ENCODE peak calls at places on chromosome 10, in seven cellular contexts. F is cardiac fibroblast, T is A549, C is bronchial epithelial cell, L is HFF-Myc, Z is OCI-LY7, O is GM23338. D is an unnamed sample.

GRCh38 chr10:71715026-71715425 is 4.6 kb downstream of the C10orf105 start:
- DNase-seq in F (no peak), T (no peak), C (no peak), L (no peak), Z (no peak), O (no peak), D (no peak)

GRCh38 chr10:110168601-110169481 is 38.6 kb upstream of the MXI1 start:
- DNase-seq in F (no peak), T (no peak), C (no peak), L (no peak), Z (no peak), O (peak; percentile 87), D (peak; percentile 51)

GRCh38 chr10:72740526-72740925 is 48.6 kb downstream of the MCU start:
- DNase-seq in F (peak; percentile 66), T (peak; percentile 33), C (peak; percentile 63), L (no peak), Z (no peak), O (no peak), D (peak; percentile 22)

GRCh38 chr10:57696641-57697040 is 571.1 kb downstream of the IPMK start:
- DNase-seq in F (peak; percentile 97), T (peak; percentile 5), C (peak; percentile 84), L (peak; percentile 35), Z (no peak), O (no peak), D (no peak)

GRCh38 chr10:73989594-73990142 is 8.2 kb upstream of the VCL start:
- DNase-seq in F (no peak), T (no peak), C (no peak), L (no peak), Z (no peak), O (no peak), D (no peak)

GRCh38 chr10:46229144-46229563 is 57.6 kb upstream of the ANTXRL start:
- DNase-seq in F (peak; percentile 11), T (peak; percentile 64), C (no peak), L (no peak), Z (peak; percentile 48), O (peak; percentile 81), D (peak; percentile 61)

GRCh38 chr10:59991117-59991516 is 84.8 kb upstream of the CCDC6 start:
- DNase-seq in F (no peak), T (no peak), C (no peak), L (no peak), Z (no peak), O (peak; percentile 16), D (no peak)

GRCh38 chr10:369441-370221 is 234.4 kb downstream of the ZMYND11 start:
- DNase-seq in F (no peak), T (no peak), C (no peak), L (no peak), Z (no peak), O (no peak), D (no peak)

GRCh38 chr10:110912374-110912773 is 6.6 kb downstream of the BBIP1 start:
- DNase-seq in F (peak; percentile 67), T (no peak), C (no peak), L (no peak), Z (no peak), O (no peak), D (peak; percentile 18)

GRCh38 chr10:73950569-73950968 is 39.6 kb downstream of the PLAU start:
- DNase-seq in F (no peak), T (no peak), C (no peak), L (no peak), Z (no peak), O (peak; percentile 65), D (no peak)

GRCh38 chr10:4776234-4776638 is 49.8 kb upstream of the AKR1E2 start:
- DNase-seq in F (no peak), T (no peak), C (no peak), L (no peak), Z (no peak), O (no peak), D (no peak)

GRCh38 chr10:97561678-97562077 is 10.9 kb upstream of the ANKRD2 start:
- DNase-seq in F (no peak), T (no peak), C (no peak), L (no peak), Z (no peak), O (no peak), D (no peak)

GRCh38 chr10:28300027-28300426 is 2.8 kb downstream of the MPP7 start:
- DNase-seq in F (no peak), T (no peak), C (no peak), L (no peak), Z (peak; percentile 71), O (peak; percentile 35), D (no peak)

DNA sequence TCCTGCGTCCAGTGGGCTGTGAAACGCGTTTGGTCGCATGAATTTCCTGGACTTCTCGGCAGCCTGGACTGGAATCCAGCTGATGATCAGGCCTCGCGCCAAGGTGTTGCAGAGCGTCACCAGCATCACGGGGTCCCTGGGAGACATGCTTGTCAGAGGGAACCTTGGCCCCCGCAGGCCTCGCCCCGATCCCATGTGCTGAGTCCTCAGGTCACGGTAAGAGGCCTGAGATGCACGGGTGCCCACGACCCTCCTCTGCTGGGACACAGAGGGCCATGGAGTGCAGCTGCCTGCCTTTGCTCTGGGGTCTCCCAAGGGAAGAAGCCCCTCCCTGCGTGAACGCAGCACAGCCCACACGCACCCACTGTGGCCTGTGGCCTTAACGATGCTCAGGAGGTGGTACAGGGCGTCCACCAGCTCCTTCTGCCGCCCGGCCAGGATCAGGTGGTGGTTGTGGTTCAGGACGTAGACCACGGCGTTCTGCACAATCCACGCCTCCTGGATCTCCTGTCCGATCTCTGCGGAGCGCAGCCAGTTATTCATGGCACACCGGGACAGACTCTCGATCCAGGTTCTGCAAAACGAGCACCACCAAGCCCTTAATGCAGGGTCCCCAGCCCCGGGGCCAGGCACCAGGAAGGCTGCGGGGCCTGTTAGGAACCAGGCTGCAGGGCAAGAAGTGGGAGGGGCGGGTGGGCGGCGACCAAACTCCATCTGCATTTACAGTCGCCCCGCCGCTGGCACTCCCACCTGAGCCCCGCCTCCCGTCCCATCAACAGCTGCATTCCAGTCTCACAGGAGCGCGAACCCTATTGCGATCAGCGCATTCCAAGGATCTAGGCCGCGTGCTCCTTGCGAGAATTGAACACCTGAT is 29.4 kb downstream of the CFAP46 start:
- DNase-seq in F (no peak), T (no peak), C (no peak), L (no peak), Z (no peak), O (peak; percentile 88), D (peak; percentile 44)
- H3K4me3 ChIP-seq in F (no peak overlapping the region), T (no peak overlapping the region), C (no peak overlapping the region), L (no peak overlapping the region), Z (no peak overlapping the region), O (no peak overlapping the region), D (no peak overlapping the region)

GRCh38 chr10:14063531-14064317 is 267.0 kb downstream of the FRMD4A start:
- DNase-seq in F (peak; percentile 90), T (no peak), C (no peak), L (no peak), Z (no peak), O (no peak), D (peak; percentile 44)
- H3K4me3 ChIP-seq in F (no peak overlapping the region), T (no peak overlapping the region), C (no peak overlapping the region), L (no peak overlapping the region), Z (no peak overlapping the region), O (no peak overlapping the region), D (no peak overlapping the region)

GRCh38 chr10:100007239-100008141 is 2.3 kb downstream of the DNMBP start:
- DNase-seq in F (no peak), T (no peak), C (no peak), L (no peak), Z (peak; percentile 70), O (no peak), D (no peak)

GRCh38 chr10:100008142-100008522 is 1.6 kb downstream of the DNMBP start:
- DNase-seq in F (peak; percentile 63), T (no peak), C (no peak), L (no peak), Z (no peak), O (no peak), D (no peak)

GRCh38 chr10:100008708-100009282 is 952 bp downstream of the DNMBP start:
- DNase-seq in F (peak; percentile 41), T (no peak), C (peak; percentile 57), L (no peak), Z (peak; percentile 31), O (no peak), D (no peak)

GRCh38 chr10:100006241-100006886 is 3.4 kb downstream of the DNMBP start:
- DNase-seq in F (peak; percentile 97), T (peak; percentile 85), C (peak; percentile 98), L (peak; percentile 91), Z (peak; percentile 39), O (no peak), D (peak; percentile 91)

DNA sequence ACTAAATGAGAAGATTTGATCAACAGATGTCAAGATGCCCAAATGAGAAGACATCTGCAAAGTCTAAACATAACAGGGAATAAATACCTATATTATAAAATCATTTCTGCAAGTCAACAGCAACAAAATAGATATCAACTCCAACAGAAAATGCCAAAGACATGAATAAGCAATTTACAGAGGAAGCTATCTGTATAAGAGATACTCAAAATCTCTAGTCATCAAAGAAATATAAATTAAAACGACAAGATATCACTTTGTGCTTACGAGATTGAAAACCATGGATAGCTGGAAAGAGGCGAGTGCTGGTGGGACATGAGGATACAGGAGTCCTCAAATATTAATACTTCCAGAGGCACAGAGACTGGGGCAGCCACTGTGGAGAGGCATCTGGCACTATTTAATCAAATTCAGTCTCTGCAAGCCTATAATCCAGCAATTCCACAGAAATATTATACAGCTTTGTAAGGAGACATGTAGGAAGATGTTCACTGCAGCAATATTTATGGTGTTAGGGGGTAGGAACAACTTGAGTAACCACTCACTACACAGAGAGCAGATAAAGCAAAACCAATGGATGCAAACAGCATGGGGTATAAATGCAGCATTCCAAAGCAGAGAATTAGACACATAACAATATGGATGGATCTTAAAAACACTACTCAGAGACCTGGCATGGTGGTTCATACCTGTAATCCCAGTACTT is 4.8 kb downstream of the DNMBP start:
- DNase-seq in F (peak; percentile 30), T (no peak), C (no peak), L (no peak), Z (no peak), O (no peak), D (no peak)
- H3K4me3 ChIP-seq in F (peak overlapping the region; percentile 37), T (peak overlapping the region; percentile 23), C (no peak overlapping the region), L (peak overlapping the region; percentile 95), Z (no peak overlapping the region), O (no peak overlapping the region), D (no peak overlapping the region)

GRCh38 chr10:114626841-114627240 is 31.2 kb downstream of the ABLIM1 start:
- DNase-seq in F (no peak), T (no peak), C (peak; percentile 66), L (no peak), Z (no peak), O (no peak), D (no peak)

GRCh38 chr10:114623155-114623554 is 34.9 kb downstream of the ABLIM1 start:
- DNase-seq in F (no peak), T (no peak), C (no peak), L (no peak), Z (no peak), O (no peak), D (no peak)

GRCh38 chr10:114624941-114625780 is 32.9 kb downstream of the ABLIM1 start:
- DNase-seq in F (peak; percentile 26), T (no peak), C (peak; percentile 94), L (no peak), Z (no peak), O (no peak), D (no peak)

GRCh38 chr10:114623661-114624294 is 34.3 kb downstream of the ABLIM1 start:
- DNase-seq in F (peak; percentile 70), T (peak; percentile 66), C (peak; percentile 84), L (peak; percentile 78), Z (no peak), O (peak; percentile 39), D (peak; percentile 70)

DNA sequence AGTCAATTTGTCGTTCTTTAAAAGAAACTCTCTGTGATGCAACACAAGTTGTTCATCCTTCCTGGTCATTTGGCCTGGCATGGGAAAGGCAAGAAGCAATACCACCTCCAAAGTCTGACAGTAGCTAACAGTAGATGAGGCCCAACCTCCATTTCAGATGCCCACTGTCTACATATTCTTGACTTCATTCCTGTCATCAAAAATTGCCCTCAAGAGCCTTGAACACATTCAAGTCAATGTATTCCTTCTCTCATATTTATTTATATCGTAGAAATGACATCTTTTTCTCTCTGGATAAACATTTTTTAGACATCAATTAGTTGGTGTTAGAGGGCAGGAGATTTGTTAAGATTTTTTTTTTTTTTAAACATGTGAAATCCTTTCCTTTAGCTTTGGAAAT is 33.7 kb downstream of the ABLIM1 start:
- DNase-seq in F (no peak), T (no peak), C (no peak), L (no peak), Z (no peak), O (no peak), D (no peak)
- H3K4me3 ChIP-seq in F (no peak overlapping the region), T (no peak overlapping the region), C (no peak overlapping the region), L (no peak overlapping the region), Z (no peak overlapping the region), O (no peak overlapping the region), D (no peak overlapping the region)

D was measured in cardiac muscle cell.